ENCODE peak calls at places on chromosomes 4 and X, in seven cellular contexts. A is AG09309; Z is progenitor cell of endocrine pancreas; X is uterus; K is CD8-positive, alpha-beta memory T cell; L is H7; N is head of caudate nucleus. M is an unnamed sample.

GRCh38 chr4:150108693-150109092 is 30.4 kb downstream of the DCLK2 start:
- DNase-seq in A (no peak), Z (no peak), X (no peak), K (no peak), L (no peak), N (no peak), M (no peak)

GRCh38 chrX:1181131-1181530 is 31.3 kb downstream of the CRLF2 start:
- DNase-seq in A (no peak), Z (no peak), X (no peak), K (no peak), L (no peak), N (no peak), M (no peak)

GRCh38 chr4:182760644-182761043 is 156.5 kb downstream of the DCTD start:
- DNase-seq in A (no peak), Z (no peak), X (no peak), K (no peak), L (no peak), N (no peak), M (no peak)

GRCh38 chr4:20984011-20984836 is 284.0 kb downstream of the PACRGL start:
- DNase-seq in A (no peak), Z (peak; percentile 10), X (no peak), K (no peak), L (peak; percentile 57), N (peak; percentile 50), M (no peak)

GRCh38 chr4:8370835-8371234 is 69.7 kb downstream of the ACOX3 start:
- DNase-seq in A (no peak), Z (no peak), X (peak; percentile 55), K (no peak), L (no peak), N (no peak), M (no peak)

GRCh38 chrX:120560405-120560841 is 339 bp downstream of the CUL4B start:
- DNase-seq in A (peak; percentile 10), Z (no peak), X (peak; percentile 24), K (peak; percentile 6), L (no peak), N (peak; percentile 10), M (no peak)

GRCh38 chr4:41066049-41066448 is 148.3 kb downstream of the APBB2 start:
- DNase-seq in A (no peak), Z (no peak), X (no peak), K (no peak), L (no peak), N (no peak), M (no peak)

GRCh38 chr4:147355849-147356248 is 125.0 kb upstream of the EDNRA start:
- DNase-seq in A (no peak), Z (no peak), X (no peak), K (no peak), L (no peak), N (no peak), M (no peak)

GRCh38 chr4:167509551-167509950 is 275.3 kb upstream of the SPOCK3 start:
- DNase-seq in A (no peak), Z (no peak), X (no peak), K (no peak), L (no peak), N (no peak), M (no peak)

GRCh38 chr4:41644288-41644914 is 104.1 kb downstream of the PHOX2B start:
- DNase-seq in A (no peak), Z (peak; percentile 87), X (no peak), K (no peak), L (peak; percentile 92), N (peak; percentile 82), M (peak; percentile 26)

GRCh38 chrX:110180176-110180927 is 137.5 kb downstream of the AMMECR1 start:
- DNase-seq in A (peak; percentile 38), Z (no peak), X (peak; percentile 69), K (no peak), L (no peak), N (no peak), M (no peak)

GRCh38 chrX:119228506-119229290 is 7.4 kb upstream of the PGRMC1 start:
- DNase-seq in A (peak; percentile 82), Z (no peak), X (no peak), K (no peak), L (no peak), N (no peak), M (no peak)

GRCh38 chr4:41452484-41453225 is 85.3 kb upstream of the LIMCH1 start:
- DNase-seq in A (no peak), Z (no peak), X (no peak), K (no peak), L (no peak), N (no peak), M (no peak)

GRCh38 chr4:15104825-15105224 is 102.5 kb downstream of the CPEB2 start:
- DNase-seq in A (no peak), Z (no peak), X (no peak), K (no peak), L (no peak), N (no peak), M (no peak)